ENCODE peak calls at places on chromosomes 7 and 10, in four cellular contexts. U is A549; S is stimulated activated CD4-positive, alpha-beta T cell treated with anti-CD3 and anti-CD28 coated beads, Interleukin-4, amount 100 ng/mL, for 48 hours; P is NCI-H460. Y is an unnamed sample.

GRCh38 chr10:11218395-11218794 is 200.7 kb downstream of the CELF2 start:
- DNase-seq in U (no peak), S (no peak), P (no peak), Y (no peak)

GRCh38 chr10:70267161-70267933 is 16.5 kb downstream of the NPFFR1 start:
- DNase-seq in U (peak), S (no peak), P (peak), Y (peak)

GRCh38 chr10:110138197-110138812 is 69.1 kb upstream of the MXI1 start:
- DNase-seq in U (peak), S (no peak), P (peak), Y (peak)

GRCh38 chr7:5598261-5598761 is 174.7 kb upstream of the TNRC18 start:
- DNase-seq in U (peak), S (no peak), P (no peak), Y (peak)

GRCh38 chr7:141190467-141190866 is 116.6 kb downstream of the TMEM178B start:
- DNase-seq in U (no peak), S (no peak), P (no peak), Y (no peak)

GRCh38 chr7:33831389-33832118 is 73.8 kb upstream of the BMPER start:
- DNase-seq in U (no peak), S (no peak), P (no peak), Y (no peak)

GRCh38 chr7:101740981-101741725 is 76.3 kb upstream of the CUX1 start:
- DNase-seq in U (no peak), S (no peak), P (no peak), Y (no peak)

GRCh38 chr7:15175103-15175502 is 272.6 kb upstream of the DGKB start:
- DNase-seq in U (no peak), S (no peak), P (no peak), Y (no peak)

GRCh38 chr7:120587281-120587680 is 270.7 kb downstream of the TSPAN12 start:
- DNase-seq in U (no peak), S (no peak), P (no peak), Y (no peak)

GRCh38 chr7:111025013-111025412 is 65.9 kb upstream of the LRRN3 start:
- DNase-seq in U (no peak), S (no peak), P (no peak), Y (no peak)

GRCh38 chr10:92342801-92343200 is 51.8 kb downstream of the MARCHF5 start:
- DNase-seq in U (no peak), S (no peak), P (no peak), Y (no peak)

GRCh38 chr10:102627446-102628293 is 16.6 kb upstream of the TRIM8 start:
- DNase-seq in U (peak), S (no peak), P (no peak), Y (peak)

GRCh38 chr10:72524489-72524888 is 101.4 kb downstream of the MICU1 start:
- DNase-seq in U (no peak), S (no peak), P (no peak), Y (no peak)

GRCh38 chr10:119136084-119136483 is 29.4 kb downstream of the SFXN4 start:
- DNase-seq in U (no peak), S (no peak), P (no peak), Y (no peak)

GRCh38 chr10:43931308-43931930 is 282.7 kb upstream of the ZNF32 start:
- DNase-seq in U (no peak), S (no peak), P (no peak), Y (no peak)